ENCODE peak calls at places on chromosomes 13 and 19, in eight cellular contexts. R is ascending aorta; W is pancreas; F is hypothalamus; T is AG04450; L is CD8-positive, alpha-beta memory T cell; Z is GM12892; U is MM.1S. V is an unnamed sample.

GRCh38 chr19:43462383-43462782 is 3.0 kb downstream of the LYPD3 start:
- DNase-seq in R (no peak), W (no peak), F (no peak), T (no peak), L (no peak), Z (no peak), U (no peak), V (no peak)

GRCh38 chr13:70502944-70503343 is 394.7 kb upstream of the KLHL1 start:
- DNase-seq in R (no peak), W (no peak), F (no peak), T (no peak), L (no peak), Z (no peak), U (no peak), V (no peak)

GRCh38 chr19:4986056-4986455 is 17.1 kb downstream of the KDM4B start:
- DNase-seq in R (no peak), W (no peak), F (no peak), T (no peak), L (no peak), Z (no peak), U (no peak), V (no peak)

GRCh38 chr13:64819081-64819480 is 2411.1 kb downstream of the PCDH9 start:
- DNase-seq in R (no peak), W (no peak), F (no peak), T (no peak), L (no peak), Z (no peak), U (no peak), V (no peak)

GRCh38 chr19:12913871-12914690 is 5.0 kb downstream of the SYCE2 start:
- DNase-seq in R (no peak), W (no peak), F (no peak), T (no peak), L (peak), Z (no peak), U (peak), V (no peak)

GRCh38 chr13:99617474-99618255 is 116.4 kb downstream of the TM9SF2 start:
- DNase-seq in R (no peak), W (no peak), F (no peak), T (no peak), L (no peak), Z (no peak), U (no peak), V (peak)

GRCh38 chr19:45781282-45782161 is 768 bp downstream of the DMPK start:
- DNase-seq in R (no peak), W (peak), F (no peak), T (no peak), L (no peak), Z (no peak), U (no peak), V (no peak)

GRCh38 chr19:44682807-44683206 is 11.5 kb downstream of the CEACAM19 start:
- DNase-seq in R (no peak), W (no peak), F (no peak), T (no peak), L (no peak), Z (no peak), U (no peak), V (no peak)

GRCh38 chr13:103029798-103030197 is 36.4 kb downstream of the SLC10A2 start:
- DNase-seq in R (no peak), W (no peak), F (no peak), T (no peak), L (no peak), Z (no peak), U (no peak), V (no peak)

GRCh38 chr13:43316997-43317396 is 293.6 kb downstream of the DNAJC15 start:
- DNase-seq in R (no peak), W (no peak), F (no peak), T (no peak), L (no peak), Z (no peak), U (no peak), V (peak)

GRCh38 chr19:6070179-6071102 is 39.9 kb downstream of the RFX2 start:
- DNase-seq in R (no peak), W (no peak), F (no peak), T (no peak), L (no peak), Z (no peak), U (no peak), V (peak)

GRCh38 chr19:13207237-13208130 is 57.3 kb downstream of the IER2 start:
- DNase-seq in R (no peak), W (no peak), F (no peak), T (no peak), L (no peak), Z (peak), U (no peak), V (peak)

GRCh38 chr13:85608255-85608829 is 190.9 kb downstream of the SLITRK6 start:
- DNase-seq in R (no peak), W (no peak), F (no peak), T (no peak), L (no peak), Z (no peak), U (no peak), V (no peak)

GRCh38 chr19:35696835-35697234 is 7.5 kb upstream of the ZBTB32 start:
- DNase-seq in R (no peak), W (no peak), F (no peak), T (no peak), L (no peak), Z (no peak), U (peak), V (no peak)

GRCh38 chr13:30908416-30908980 is 2.4 kb downstream of the MEDAG start:
- DNase-seq in R (no peak), W (no peak), F (no peak), T (no peak), L (no peak), Z (no peak), U (no peak), V (peak)

GRCh38 chr19:16309653-16310052 is 15.0 kb upstream of the KLF2 start:
- DNase-seq in R (no peak), W (no peak), F (no peak), T (no peak), L (no peak), Z (no peak), U (no peak), V (no peak)

GRCh38 chr13:95201814-95202521 is 99.3 kb downstream of the ABCC4 start:
- DNase-seq in R (no peak), W (no peak), F (no peak), T (no peak), L (no peak), Z (no peak), U (no peak), V (no peak)

GRCh38 chr13:46104868-46105267 is at the start of gene CPB2:
- DNase-seq in R (no peak), W (no peak), F (no peak), T (no peak), L (no peak), Z (no peak), U (no peak), V (no peak)

GRCh38 chr19:40737102-40737644 is 13.1 kb downstream of the ACTMAP start:
- DNase-seq in R (no peak), W (no peak), F (no peak), T (no peak), L (no peak), Z (no peak), U (no peak), V (no peak)

GRCh38 chr13:49517461-49517860 is 21.7 kb downstream of the PHF11 start:
- DNase-seq in R (no peak), W (no peak), F (no peak), T (no peak), L (no peak), Z (no peak), U (no peak), V (no peak)

GRCh38 chr19:54209058-54209747 is 8.5 kb downstream of the RPS9 start:
- DNase-seq in R (no peak), W (peak), F (peak), T (no peak), L (no peak), Z (no peak), U (no peak), V (no peak)

GRCh38 chr13:41668130-41668757 is 210.9 kb downstream of the RGCC start:
- DNase-seq in R (no peak), W (peak), F (no peak), T (peak), L (peak), Z (peak), U (peak), V (peak)

GRCh38 chr13:86601351-86601750 is 802.1 kb upstream of the SLITRK6 start:
- DNase-seq in R (no peak), W (no peak), F (no peak), T (no peak), L (no peak), Z (no peak), U (no peak), V (no peak)

GRCh38 chr19:14089662-14090508 is 666 bp downstream of the SAMD1 start:
- DNase-seq in R (no peak), W (peak), F (no peak), T (no peak), L (peak), Z (peak), U (peak), V (peak)

GRCh38 chr13:27151798-27152599 is 19.6 kb downstream of the USP12 start:
- DNase-seq in R (no peak), W (no peak), F (no peak), T (no peak), L (no peak), Z (no peak), U (no peak), V (no peak)

GRCh38 chr13:35566340-35566739 is 89.9 kb upstream of the MAB21L1 start:
- DNase-seq in R (no peak), W (no peak), F (no peak), T (no peak), L (no peak), Z (no peak), U (peak), V (no peak)

GRCh38 chr19:1860821-1861598 is 2.4 kb downstream of the KLF16 start:
- DNase-seq in R (no peak), W (peak), F (no peak), T (no peak), L (no peak), Z (no peak), U (no peak), V (no peak)

GRCh38 chr19:46355234-46355990 is 8.5 kb downstream of the PPP5C start:
- DNase-seq in R (no peak), W (no peak), F (no peak), T (no peak), L (no peak), Z (no peak), U (no peak), V (no peak)

GRCh38 chr13:50712882-50713281 is 130.6 kb downstream of the DLEU7 start:
- DNase-seq in R (no peak), W (no peak), F (no peak), T (no peak), L (no peak), Z (no peak), U (no peak), V (no peak)

GRCh38 chr13:71661921-71662320 is 205.1 kb downstream of the DACH1 start:
- DNase-seq in R (no peak), W (no peak), F (no peak), T (no peak), L (no peak), Z (no peak), U (no peak), V (no peak)

GRCh38 chr13:38826182-38826813 is 139.4 kb downstream of the FREM2 start:
- DNase-seq in R (no peak), W (peak), F (no peak), T (no peak), L (no peak), Z (no peak), U (no peak), V (no peak)

GRCh38 chr13:69820180-69820579 is 287.4 kb upstream of the ATXN8OS start:
- DNase-seq in R (no peak), W (no peak), F (no peak), T (no peak), L (no peak), Z (no peak), U (no peak), V (no peak)

GRCh38 chr19:49758292-49758691 is 4.8 kb downstream of the TSKS start:
- DNase-seq in R (no peak), W (no peak), F (no peak), T (peak), L (no peak), Z (no peak), U (no peak), V (no peak)

GRCh38 chr19:47026889-47027288 is 7.3 kb downstream of the NPAS1 start:
- DNase-seq in R (no peak), W (no peak), F (no peak), T (no peak), L (no peak), Z (no peak), U (no peak), V (no peak)

GRCh38 chr13:27408074-27408473 is 16.3 kb upstream of the GTF3A start:
- DNase-seq in R (no peak), W (no peak), F (no peak), T (no peak), L (no peak), Z (no peak), U (no peak), V (no peak)

GRCh38 chr19:58212336-58213074 is 16.2 kb upstream of the ZNF544 start:
- DNase-seq in R (no peak), W (no peak), F (no peak), T (no peak), L (no peak), Z (no peak), U (no peak), V (no peak)

V was measured in heart left ventricle.